ENCODE peak calls at places on chromosomes 12 and 14, in seven cellular contexts. T is SK-N-SH, E is GM12878, I is H1, O is HepG2, G is GM12892, C is K562. S is an unnamed sample.

GRCh38 chr12:50566066-50566465 is 61.3 kb downstream of the DIP2B start:
- DNase-seq in E (no peak), G (no peak), I (no peak), O (no peak), T (no peak), C (no peak), S (no peak)

GRCh38 chr12:31749024-31749704 is 20.3 kb upstream of the AMN1 start:
- DNase-seq in I (no peak), T (no peak), G (peak; percentile 52), E (peak; percentile 99), O (peak; percentile 99), C (peak; percentile 88), S (peak; percentile 37)

GRCh38 chr12:91225316-91225715 is 42.7 kb upstream of the DCN start:
- DNase-seq in G (no peak), C (no peak), E (no peak), O (no peak), I (no peak), T (no peak), S (no peak)

GRCh38 chr12:1912580-1913376 is 5.7 kb downstream of the CACNA2D4 start:
- DNase-seq in C (peak; percentile 2), I (no peak), T (peak; percentile 21), O (no peak), G (no peak), E (no peak), S (no peak)

GRCh38 chr14:31326111-31326510 is 94.2 kb downstream of the HEATR5A start:
- DNase-seq in O (peak; percentile 26), T (no peak), C (no peak), E (no peak), G (no peak), I (no peak), S (no peak)

GRCh38 chr12:13135336-13136178 is 32.1 kb upstream of the GSG1 start:
- DNase-seq in I (no peak), E (no peak), O (no peak), C (peak; percentile 9), G (no peak), T (no peak), S (no peak)

GRCh38 chr12:81416571-81416970 is 338.7 kb downstream of the ACSS3 start:
- DNase-seq in E (no peak), C (no peak), I (no peak), O (no peak), G (no peak), T (no peak), S (no peak)

GRCh38 chr14:67815573-67816235 is 686 bp downstream of the ZFYVE26 start:
- DNase-seq in T (no peak), C (no peak), I (no peak), E (no peak), O (no peak), G (no peak), S (no peak)

GRCh38 chr12:2691001-2691339 is 103.8 kb upstream of the FKBP4 start:
- DNase-seq in C (no peak), O (no peak), G (no peak), T (no peak), E (no peak), I (no peak), S (no peak)

GRCh38 chr12:29957835-29958234 is 174.1 kb upstream of the TMTC1 start:
- DNase-seq in T (no peak), E (no peak), O (no peak), G (no peak), C (no peak), I (no peak), S (no peak)

GRCh38 chr14:90109858-90110257 is 48.1 kb downstream of the KCNK13 start:
- DNase-seq in C (no peak), T (peak; percentile 42), I (peak; percentile 51), G (no peak), O (peak; percentile 13), E (no peak), S (no peak)

GRCh38 chr14:87133073-87133815 is 859.7 kb downstream of the GALC start:
- DNase-seq in T (no peak), O (no peak), G (no peak), I (no peak), C (no peak), E (no peak), S (no peak)

GRCh38 chr14:52402812-52403526 is 88.9 kb downstream of the PTGER2 start:
- DNase-seq in G (no peak), I (no peak), C (no peak), O (no peak), T (no peak), E (peak; percentile 21), S (no peak)

GRCh38 chr14:67575684-67576083 is 24.4 kb downstream of the PIGH start:
- DNase-seq in G (no peak), O (no peak), I (no peak), C (peak; percentile 14), T (no peak), E (no peak), S (no peak)

GRCh38 chr12:20602671-20603402 is 92.3 kb upstream of the SLCO1C1 start:
- DNase-seq in C (no peak), I (no peak), G (no peak), T (no peak), E (no peak), O (no peak), S (no peak)

GRCh38 chr14:103402700-103403099 is 17.5 kb downstream of the MARK3 start:
- DNase-seq in C (no peak), T (no peak), I (no peak), G (no peak), O (no peak), E (no peak), S (no peak)

GRCh38 chr12:57126561-57126960 is 1.7 kb upstream of the LRP1 start:
- DNase-seq in O (no peak), I (no peak), G (no peak), T (no peak), C (peak; percentile 42), E (no peak), S (no peak)

GRCh38 chr12:121791671-121792496 is 1.6 kb downstream of the RHOF start:
- DNase-seq in E (no peak), I (no peak), C (no peak), G (no peak), T (no peak), O (peak; percentile 91), S (no peak)

GRCh38 chr14:37590096-37590809 is 4.8 kb downstream of the FOXA1 start:
- DNase-seq in O (no peak), T (no peak), G (no peak), C (no peak), I (no peak), E (no peak), S (no peak)

GRCh38 chr14:97210202-97210601 is 413.0 kb downstream of the VRK1 start:
- DNase-seq in G (no peak), E (no peak), T (no peak), O (no peak), I (no peak), C (no peak), S (no peak)

GRCh38 chr12:28209782-28210181 is 19.5 kb downstream of the CCDC91 start:
- DNase-seq in I (no peak), E (no peak), T (no peak), C (no peak), G (no peak), O (no peak), S (no peak)

GRCh38 chr14:98877065-98877464 is 394.9 kb downstream of the BCL11B start:
- DNase-seq in G (no peak), O (no peak), C (no peak), T (no peak), I (no peak), E (no peak), S (no peak)

GRCh38 chr12:109182041-109182839 is 65.9 kb downstream of the ACACB start:
- DNase-seq in E (no peak), G (no peak), O (no peak), T (no peak), I (no peak), C (no peak), S (no peak)

GRCh38 chr12:10641735-10642500 is 28.5 kb upstream of the MAGOHB start:
- DNase-seq in E (no peak), T (no peak), G (no peak), O (no peak), I (no peak), C (no peak), S (no peak)
- TF ChIP-seq POLR2AphosphoS5 in E (no peak), T (no peak), G (no peak), O (no peak), I (no peak), C (no peak), S (no peak)

DNA sequence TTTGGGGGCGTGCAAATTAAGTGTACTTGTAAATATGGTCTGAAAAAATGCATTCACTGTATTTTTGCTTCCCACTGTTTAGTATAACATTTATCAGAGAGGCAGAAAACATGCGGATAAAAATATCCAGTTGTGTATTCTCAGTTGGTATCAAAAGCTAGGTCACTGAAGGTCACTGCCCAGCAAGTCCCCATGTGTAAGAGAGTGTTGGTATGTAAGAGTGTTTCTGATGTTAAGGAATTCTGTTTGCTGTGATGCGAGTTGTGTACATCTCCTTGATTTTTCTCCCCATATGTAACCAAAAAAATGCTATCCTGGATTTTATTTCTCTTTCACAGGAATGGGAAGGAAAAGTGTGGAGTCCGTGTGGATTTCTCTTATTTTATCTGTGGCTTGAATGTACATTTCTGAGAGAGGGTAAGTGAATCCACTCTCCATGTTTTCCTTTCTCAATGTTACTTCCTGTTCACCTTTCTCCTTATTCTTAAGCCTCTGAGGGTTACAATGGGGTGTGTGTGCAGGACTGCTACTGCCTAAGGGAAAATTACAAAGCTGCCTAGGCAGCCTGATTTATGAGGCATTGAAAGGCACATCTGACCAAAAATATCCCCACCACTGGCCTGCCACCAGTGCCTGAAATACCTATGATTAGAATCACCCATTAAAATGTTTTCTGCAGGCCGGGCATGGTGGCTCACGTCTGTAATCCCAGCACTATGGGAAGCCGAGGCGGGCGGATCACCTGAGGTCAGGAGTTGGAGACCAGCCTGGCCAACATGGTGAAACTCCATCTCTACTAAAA is 97.9 kb upstream of the USP44 start:
- DNase-seq in G (no peak), T (no peak), C (no peak), I (no peak), E (no peak), O (no peak), S (no peak)
- TF ChIP-seq TAF1 in G (no peak), T (no peak), C (no peak), I (no peak), E (no peak), O (no peak), S (no peak)

GRCh38 chr12:111569363-111570089 is 29.6 kb downstream of the ATXN2 start:
- DNase-seq in G (no peak), O (no peak), C (no peak), T (no peak), E (no peak), I (peak; percentile 14), S (no peak)
- TF ChIP-seq POLR2AphosphoS5 in G (no peak), O (no peak), C (no peak), T (no peak), E (no peak), I (no peak), S (no peak)

DNA sequence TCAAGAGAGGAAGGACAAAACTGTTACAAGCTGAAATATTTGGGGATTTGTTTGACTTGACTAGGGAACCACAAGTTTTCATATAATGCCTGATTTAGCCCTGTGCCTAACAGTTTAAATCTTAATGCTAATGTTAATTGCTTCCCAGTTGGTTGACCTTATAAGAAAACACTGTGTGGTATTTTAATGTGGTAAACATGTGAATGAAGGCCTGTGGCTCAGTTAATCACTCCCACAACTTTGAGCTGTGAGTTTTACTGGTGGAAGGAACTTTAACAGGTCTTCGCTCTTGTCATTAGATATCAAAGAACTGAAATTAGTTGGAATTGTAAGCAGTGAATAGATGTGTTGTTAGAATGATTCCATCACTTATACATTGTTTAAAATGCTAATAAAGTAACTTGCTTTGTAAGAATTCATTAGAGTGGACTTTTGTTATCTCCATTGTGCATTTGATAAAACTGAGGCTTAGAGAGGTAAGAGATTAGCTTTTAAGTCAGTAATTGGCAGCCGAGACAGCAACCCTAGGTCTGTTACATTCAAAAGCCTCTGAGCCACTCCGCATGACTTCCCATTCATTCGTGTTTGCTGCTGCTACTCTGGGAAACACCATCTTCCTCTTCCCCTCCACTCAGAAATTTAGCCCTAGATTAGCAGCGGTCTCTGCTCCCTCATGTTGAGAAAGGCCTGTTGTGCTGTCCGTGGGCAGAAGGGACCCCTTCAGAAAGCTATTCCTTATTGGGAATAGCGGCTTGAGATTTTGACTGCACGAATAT is 1.0 kb upstream of the TBK1 start:
- DNase-seq in G (no peak), E (no peak), O (peak; percentile 27), I (no peak), C (peak; percentile 21), T (peak; percentile 28), S (no peak)
- TF ChIP-seq TAF1 in G (no peak), E (no peak), O (no peak), I (no peak), C (no peak), T (no peak), S (no peak)